ENCODE peak calls at places on chromosome 9, in four cellular contexts. One of them, this sample, is unnamed.

GRCh38 chr9:22111176-22111870 is 102.2 kb upstream of the CDKN2B start:
- DNase-seq in AG10803: no peak
- DNase-seq in NB4: no peak
- DNase-seq in heart right ventricle: no peak
- DNase-seq in this sample: peak

GRCh38 chr9:88949961-88950340 is 41.3 kb upstream of the S1PR3 start:
- DNase-seq in AG10803: no peak
- DNase-seq in NB4: peak
- DNase-seq in heart right ventricle: no peak
- DNase-seq in this sample: peak

GRCh38 chr9:112054916-112055315 is 120.2 kb downstream of the SUSD1 start:
- DNase-seq in AG10803: no peak
- DNase-seq in NB4: no peak
- DNase-seq in heart right ventricle: no peak
- DNase-seq in this sample: no peak

GRCh38 chr9:86181379-86182315 is 77.8 kb downstream of the C9orf153 start:
- DNase-seq in AG10803: no peak
- DNase-seq in NB4: no peak
- DNase-seq in heart right ventricle: no peak
- DNase-seq in this sample: no peak

GRCh38 chr9:15553528-15553898 is 670 bp downstream of the CCDC171 start:
- DNase-seq in AG10803: no peak
- DNase-seq in NB4: no peak
- DNase-seq in heart right ventricle: no peak
- DNase-seq in this sample: no peak

GRCh38 chr9:91395553-91396470 is 27.8 kb downstream of the NFIL3 start:
- DNase-seq in AG10803: peak
- DNase-seq in NB4: peak
- DNase-seq in heart right ventricle: no peak
- DNase-seq in this sample: peak

GRCh38 chr9:2109066-2109650 is 94.0 kb downstream of the SMARCA2 start:
- DNase-seq in AG10803: peak
- DNase-seq in NB4: no peak
- DNase-seq in heart right ventricle: no peak
- DNase-seq in this sample: peak

GRCh38 chr9:91711755-91712591 is 238.1 kb downstream of the ROR2 start:
- DNase-seq in AG10803: peak
- DNase-seq in NB4: peak
- DNase-seq in heart right ventricle: no peak
- DNase-seq in this sample: no peak

GRCh38 chr9:84966876-84967830 is 297.6 kb downstream of the NTRK2 start:
- DNase-seq in AG10803: no peak
- DNase-seq in NB4: peak
- DNase-seq in heart right ventricle: no peak
- DNase-seq in this sample: no peak

DNA sequence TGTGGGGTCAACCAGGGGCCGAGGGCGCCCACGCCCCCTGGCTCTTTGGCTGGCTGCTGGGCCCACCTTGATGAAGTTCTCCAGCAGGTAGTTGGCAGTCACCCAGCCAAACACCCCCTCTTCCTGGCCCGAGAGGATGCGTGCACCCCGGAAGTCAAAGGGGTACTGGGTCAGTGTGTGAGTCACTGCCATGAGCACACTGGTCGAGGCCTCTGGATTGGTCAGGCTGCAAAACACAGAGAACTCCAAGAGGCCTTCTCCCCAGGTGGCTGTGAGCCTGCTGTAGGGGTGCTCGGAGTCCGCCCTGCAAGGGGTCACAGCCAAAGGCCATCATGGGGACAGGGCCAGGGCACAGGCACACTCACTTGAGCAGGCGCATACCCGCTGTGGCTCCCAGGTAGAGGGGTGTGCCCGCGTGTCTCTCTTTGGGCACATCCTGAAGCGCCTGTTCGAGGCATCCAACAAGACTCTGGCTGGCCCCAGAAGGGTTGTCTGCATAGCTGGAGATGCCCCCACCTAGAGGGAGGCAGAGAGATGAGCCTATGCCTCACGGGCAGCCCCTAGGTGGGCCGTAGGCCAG is 2.6 kb downstream of the ENTPD2 start:
- DNase-seq in AG10803: no peak
- DNase-seq in NB4: no peak
- DNase-seq in heart right ventricle: no peak
- DNase-seq in this sample: no peak
- H3K4me3 ChIP-seq in AG10803: no peak
- H3K4me3 ChIP-seq in NB4: no peak
- H3K4me3 ChIP-seq in heart right ventricle: no peak
- H3K4me3 ChIP-seq in this sample: no peak

GRCh38 chr9:126611188-126611587 is 2.5 kb upstream of the LMX1B start:
- DNase-seq in AG10803: no peak
- DNase-seq in NB4: no peak
- DNase-seq in heart right ventricle: no peak
- DNase-seq in this sample: no peak
- TF ChIP-seq CTCF in AG10803: no peak
- TF ChIP-seq CTCF in NB4: no peak
- TF ChIP-seq CTCF in heart right ventricle: no peak
- TF ChIP-seq CTCF in this sample: no peak

DNA sequence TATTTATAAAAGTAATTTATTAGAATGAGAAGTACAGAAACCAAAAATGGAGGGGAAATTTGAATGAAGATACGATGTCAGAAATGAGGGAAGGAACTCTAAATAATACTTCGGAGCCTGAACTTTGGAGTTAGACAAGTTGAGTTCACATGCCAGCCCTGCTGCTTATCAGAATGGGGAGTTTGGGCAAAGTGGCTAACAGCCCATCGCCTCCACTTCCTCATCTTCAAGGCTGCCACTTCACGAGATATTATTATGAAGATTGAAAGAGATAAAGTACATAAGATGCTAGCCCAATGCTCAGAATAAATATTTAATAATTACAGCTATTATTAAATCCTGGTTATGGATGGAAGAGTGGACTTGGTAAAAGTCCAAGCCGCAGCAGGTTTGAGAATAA is 56.2 kb upstream of the ABCA1 start:
- DNase-seq in AG10803: no peak
- DNase-seq in NB4: peak
- DNase-seq in heart right ventricle: no peak
- DNase-seq in this sample: no peak
- H3K4me3 ChIP-seq in AG10803: no peak
- H3K4me3 ChIP-seq in NB4: no peak
- H3K4me3 ChIP-seq in heart right ventricle: no peak
- H3K4me3 ChIP-seq in this sample: no peak

GRCh38 chr9:36441966-36442365 is 41.9 kb upstream of the RNF38 start:
- DNase-seq in AG10803: no peak
- DNase-seq in NB4: no peak
- DNase-seq in heart right ventricle: no peak
- DNase-seq in this sample: no peak
- TF ChIP-seq CTCF in AG10803: no peak
- TF ChIP-seq CTCF in NB4: no peak
- TF ChIP-seq CTCF in heart right ventricle: no peak
- TF ChIP-seq CTCF in this sample: no peak